ENCODE peak calls at places on chromosome 19, in four cellular contexts. E is thoracic aorta, S is osteoblast, P is cardiac muscle cell. Z is an unnamed sample.

GRCh38 chr19:5585461-5586299 is 17.9 kb upstream of the TINCR start:
- DNase-seq in E (no peak), S (peak; percentile 84), P (peak; percentile 73), Z (no peak)

GRCh38 chr19:18470787-18471186 is 32.9 kb upstream of the ISYNA1 start:
- DNase-seq in E (no peak), S (no peak), P (no peak), Z (no peak)

GRCh38 chr19:18021121-18021755 is 13.3 kb downstream of the ARRDC2 start:
- DNase-seq in E (peak; percentile 77), S (peak; percentile 97), P (no peak), Z (peak; percentile 95)

GRCh38 chr19:5298502-5298901 is 42.1 kb downstream of the PTPRS start:
- DNase-seq in E (no peak), S (peak; percentile 50), P (no peak), Z (no peak)

GRCh38 chr19:17629760-17630159 is 58.4 kb downstream of the UNC13A start:
- DNase-seq in E (no peak), S (no peak), P (no peak), Z (no peak)

GRCh38 chr19:7862413-7862951 is 11.7 kb downstream of the PRR36 start:
- DNase-seq in E (no peak), S (peak; percentile 97), P (peak; percentile 95), Z (no peak)

GRCh38 chr19:39080431-39080830 is 3.7 kb upstream of the ACP7 start:
- DNase-seq in E (no peak), S (peak; percentile 19), P (no peak), Z (no peak)

GRCh38 chr19:6278740-6279619 is 795 bp downstream of the MLLT1 start:
- DNase-seq in E (no peak), S (peak; percentile 89), P (no peak), Z (no peak)

GRCh38 chr19:34481861-34482379 is 362 bp downstream of the WTIP start:
- DNase-seq in E (no peak), S (peak; percentile 98), P (no peak), Z (peak; percentile 68)

GRCh38 chr19:17576758-17577532 is 21.5 kb downstream of the COLGALT1 start:
- DNase-seq in E (no peak), S (peak; percentile 87), P (peak; percentile 97), Z (no peak)

GRCh38 chr19:48659768-48660167 is 13.0 kb downstream of the NTN5 start:
- DNase-seq in E (no peak), S (peak; percentile 88), P (no peak), Z (no peak)

GRCh38 chr19:38255759-38256052 is 468 bp downstream of the PPP1R14A start:
- DNase-seq in E (no peak), S (peak; percentile 11), P (peak; percentile 56), Z (no peak)

GRCh38 chr19:377801-378581 is 31.0 kb downstream of the C2CD4C start:
- DNase-seq in E (no peak), S (peak; percentile 78), P (no peak), Z (no peak)

GRCh38 chr19:29771708-29772415 is 39.9 kb upstream of the CCNE1 start:
- DNase-seq in E (no peak), S (peak; percentile 97), P (peak; percentile 77), Z (no peak)

GRCh38 chr19:11420429-11420893 is 1.3 kb upstream of the RGL3 start:
- DNase-seq in E (no peak), S (peak; percentile 91), P (peak; percentile 30), Z (peak; percentile 81)

GRCh38 chr19:11423164-11423803 is 4.2 kb upstream of the RGL3 start:
- DNase-seq in E (no peak), S (peak; percentile 83), P (no peak), Z (no peak)

GRCh38 chr19:11421607-11422098 is 2.5 kb upstream of the RGL3 start:
- DNase-seq in E (no peak), S (peak; percentile 93), P (peak; percentile 31), Z (no peak)

GRCh38 chr19:11422163-11423068 is 3.3 kb upstream of the RGL3 start:
- DNase-seq in E (no peak), S (peak; percentile 92), P (peak; percentile 34), Z (peak; percentile 77)

GRCh38 chr19:11420894-11421606 is 1.9 kb upstream of the RGL3 start:
- DNase-seq in E (no peak), S (peak; percentile 69), P (no peak), Z (no peak)
- H3K4me3 ChIP-seq in E (peak overlapping the region; percentile 68), S (peak overlapping the region; percentile 61), P (peak overlapping the region; percentile 20), Z (peak overlapping the region; percentile 42)

DNA sequence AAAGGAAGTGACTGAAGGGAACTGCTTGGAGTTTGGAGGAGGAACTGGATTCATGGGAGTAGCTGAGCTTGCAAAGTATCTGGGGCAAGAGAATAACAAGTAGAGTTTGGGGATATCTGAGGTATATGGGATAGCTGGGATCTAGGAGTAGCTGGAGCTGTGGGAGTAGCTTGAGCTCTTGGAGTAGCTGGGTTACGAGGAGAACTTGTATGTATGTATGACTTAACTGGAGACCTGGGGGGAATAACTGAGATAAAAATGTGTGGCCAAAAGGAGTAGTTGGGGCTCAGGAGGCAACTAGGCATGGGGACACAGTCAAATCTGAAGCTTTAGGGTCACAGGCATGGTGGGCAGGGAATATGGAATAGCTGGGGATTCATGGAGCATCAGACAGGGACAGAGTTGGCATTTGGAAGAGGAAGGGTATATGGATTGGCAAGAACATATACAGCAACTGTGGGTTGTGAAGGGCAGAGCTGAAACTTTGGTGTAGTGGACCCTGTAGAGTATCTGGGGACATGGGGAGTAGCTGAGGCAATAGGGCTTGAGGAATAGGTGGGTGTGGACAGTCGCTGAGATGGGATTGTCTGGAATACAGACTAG is 18.6 kb downstream of the ANKRD24 start:
- DNase-seq in E (no peak), S (peak; percentile 57), P (no peak), Z (no peak)
- TF ChIP-seq CTCF in E (no peak), S (no peak), P (no peak), Z (no peak)

GRCh38 chr19:45178262-45179062 is at the start of gene BLOC1S3:
- DNase-seq in E (peak; percentile 100), S (peak; percentile 100), P (peak; percentile 100), Z (peak; percentile 100)

GRCh38 chr19:45172611-45173208 is 5.3 kb downstream of the TRAPPC6A start:
- DNase-seq in E (no peak), S (peak; percentile 19), P (no peak), Z (no peak)

GRCh38 chr19:45173816-45174215 is 4.2 kb downstream of the TRAPPC6A start:
- DNase-seq in E (no peak), S (peak; percentile 97), P (no peak), Z (no peak)

GRCh38 chr19:45177817-45178261 is at the start of gene TRAPPC6A:
- DNase-seq in E (no peak), S (peak; percentile 94), P (no peak), Z (no peak)

DNA sequence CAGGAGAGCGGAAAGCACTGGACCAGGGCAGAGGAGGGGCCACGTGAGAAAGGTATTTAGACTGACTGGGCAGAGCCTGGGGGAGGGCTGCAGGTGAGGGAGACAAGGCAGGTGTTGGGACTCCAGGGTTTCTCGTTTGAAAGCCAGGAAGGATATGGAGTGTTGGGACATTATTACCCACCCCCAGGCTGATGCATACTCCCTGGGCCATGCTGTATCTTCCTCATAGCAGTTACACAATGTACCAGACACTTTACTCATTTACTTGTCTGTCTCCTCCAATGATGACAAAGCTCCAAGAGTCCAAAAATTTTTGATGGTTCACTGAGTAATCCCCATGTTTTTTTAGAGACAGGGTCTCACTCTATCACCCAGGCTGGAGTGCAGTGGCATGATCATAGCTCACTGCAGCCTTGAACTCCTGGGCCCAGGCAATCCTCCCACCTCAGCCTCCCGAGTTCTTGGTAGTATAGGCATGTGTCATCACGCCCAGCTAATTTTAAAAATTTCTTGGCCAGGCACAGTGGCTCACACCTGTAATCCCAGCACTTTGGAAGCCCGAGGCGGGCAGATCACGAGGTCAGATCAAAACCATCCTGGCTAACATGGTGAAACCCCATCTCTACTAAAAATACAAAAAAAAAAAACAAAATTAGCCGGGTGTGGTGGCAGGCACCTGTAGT is 2.2 kb downstream of the TRAPPC6A start:
- DNase-seq in E (no peak), S (peak; percentile 58), P (no peak), Z (no peak)
- H3K4me1 ChIP-seq in E (peaks cover 17% of the 10 kb centered on the region), S (peaks cover 32% of the 10 kb centered on the region), P (peaks cover 10% of the 10 kb centered on the region), Z (peaks cover 2% of the 10 kb centered on the region)

GRCh38 chr19:46606681-46607440 is 5.7 kb downstream of the CALM3 start:
- DNase-seq in E (no peak), S (peak; percentile 77), P (no peak), Z (peak; percentile 54)

GRCh38 chr19:46606019-46606418 is 4.9 kb downstream of the CALM3 start:
- DNase-seq in E (no peak), S (no peak), P (no peak), Z (peak; percentile 56)

GRCh38 chr19:46603752-46604241 is 2.7 kb downstream of the CALM3 start:
- DNase-seq in E (no peak), S (peak; percentile 78), P (no peak), Z (peak; percentile 61)

GRCh38 chr19:46604781-46605355 is 3.7 kb downstream of the CALM3 start:
- DNase-seq in E (no peak), S (peak; percentile 84), P (no peak), Z (no peak)

DNA sequence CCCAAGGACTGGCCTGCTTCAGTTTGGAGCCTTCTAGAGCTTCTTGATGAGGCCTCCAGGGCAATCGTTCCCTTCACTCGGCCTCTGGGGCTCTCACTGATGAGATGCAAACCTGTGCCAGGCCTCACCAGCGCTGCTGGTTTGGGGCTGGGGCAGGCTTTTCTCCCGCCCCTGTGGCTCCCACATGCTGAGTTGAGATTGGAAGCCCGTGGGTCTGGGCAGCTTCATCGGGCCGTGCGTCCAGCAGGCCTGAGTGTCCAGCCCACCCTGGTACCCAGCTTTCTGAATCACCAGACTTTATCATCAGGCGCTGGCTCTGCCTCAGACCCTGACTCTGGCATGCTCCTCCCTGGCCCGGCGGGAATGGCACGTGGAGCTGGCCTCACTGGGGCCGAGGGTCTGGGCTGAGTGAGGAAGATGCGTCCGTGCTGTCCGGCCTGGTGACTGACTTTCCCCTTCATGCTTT is 4.3 kb downstream of the CALM3 start:
- DNase-seq in E (no peak), S (peak; percentile 74), P (no peak), Z (no peak)
- H3K4me3 ChIP-seq in E (peak overlapping the region; percentile 53), S (no peak overlapping the region), P (no peak overlapping the region), Z (peak overlapping the region; percentile 88)

Z was measured in ascending aorta.